ENCODE peak calls at places on chromosomes 3 and 15, in ten cellular contexts. X is tibial nerve; E is Peyer's patch; S is heart right ventricle; F is GM23248; Y is stomach; N is colonic mucosa; K is CD8-positive, alpha-beta T cell; V is K562; C is IMR-90. Q is an unnamed sample.

GRCh38 chr15:68305420-68305871 is 27.9 kb downstream of the FEM1B start:
- DNase-seq in X (no peak), E (no peak), S (no peak), F (no peak), Y (no peak), N (peak), K (no peak), V (no peak), C (no peak), Q (no peak)

GRCh38 chr3:169627073-169627472 is 36.4 kb downstream of the MECOM start:
- DNase-seq in X (no peak), E (no peak), S (no peak), F (no peak), Y (no peak), N (no peak), K (no peak), V (no peak), C (no peak), Q (no peak)

GRCh38 chr3:72060447-72061034 is 275.6 kb upstream of the PROK2 start:
- DNase-seq in X (no peak), E (no peak), S (no peak), F (no peak), Y (no peak), N (no peak), K (no peak), V (no peak), C (no peak), Q (no peak)

GRCh38 chr3:111851511-111851954 is 7.5 kb upstream of the PHLDB2 start:
- DNase-seq in X (no peak), E (no peak), S (no peak), F (peak), Y (no peak), N (no peak), K (no peak), V (no peak), C (peak), Q (no peak)

GRCh38 chr3:162764672-162765071 is 1268.1 kb downstream of the OTOL1 start:
- DNase-seq in X (no peak), E (no peak), S (no peak), F (peak), Y (no peak), N (no peak), K (no peak), V (no peak), C (no peak), Q (no peak)

GRCh38 chr15:78315686-78316085 is 16.3 kb upstream of the SKIC8 start:
- DNase-seq in X (no peak), E (no peak), S (no peak), F (no peak), Y (no peak), N (peak), K (no peak), V (peak), C (no peak), Q (no peak)

GRCh38 chr3:14210843-14211594 is 32.4 kb downstream of the LSM3 start:
- DNase-seq in X (no peak), E (no peak), S (no peak), F (peak), Y (no peak), N (no peak), K (no peak), V (no peak), C (peak), Q (no peak)

GRCh38 chr15:90463381-90463780 is 66.3 kb upstream of the CRTC3 start:
- DNase-seq in X (no peak), E (no peak), S (peak), F (peak), Y (no peak), N (no peak), K (no peak), V (no peak), C (peak), Q (no peak)

GRCh38 chr3:73056365-73057150 is 4.9 kb upstream of the EBLN2 start:
- DNase-seq in X (no peak), E (no peak), S (no peak), F (peak), Y (no peak), N (no peak), K (no peak), V (no peak), C (peak), Q (no peak)

GRCh38 chr3:183369117-183369516 is 59.3 kb downstream of the MCF2L2 start:
- DNase-seq in X (no peak), E (no peak), S (no peak), F (no peak), Y (no peak), N (no peak), K (no peak), V (no peak), C (no peak), Q (no peak)

GRCh38 chr15:55990516-55990915 is 2.9 kb downstream of the NEDD4 start:
- DNase-seq in X (no peak), E (no peak), S (no peak), F (no peak), Y (no peak), N (no peak), K (no peak), V (no peak), C (no peak), Q (no peak)

GRCh38 chr3:171088984-171089754 is 62.6 kb upstream of the SLC2A2 start:
- DNase-seq in X (no peak), E (no peak), S (no peak), F (peak), Y (no peak), N (no peak), K (no peak), V (no peak), C (peak), Q (no peak)

GRCh38 chr3:160553829-160554228 is 11.5 kb downstream of the KPNA4 start:
- DNase-seq in X (no peak), E (no peak), S (no peak), F (no peak), Y (no peak), N (no peak), K (no peak), V (no peak), C (no peak), Q (no peak)

GRCh38 chr3:9204253-9205005 is 45.0 kb downstream of the SRGAP3 start:
- DNase-seq in X (no peak), E (no peak), S (no peak), F (no peak), Y (no peak), N (no peak), K (no peak), V (no peak), C (no peak), Q (no peak)

GRCh38 chr3:30970183-30970582 is 75.7 kb upstream of the GADL1 start:
- DNase-seq in X (no peak), E (no peak), S (no peak), F (peak), Y (no peak), N (no peak), K (no peak), V (no peak), C (no peak), Q (no peak)

GRCh38 chr3:46113608-46114007 is 86.3 kb upstream of the XCR1 start:
- DNase-seq in X (no peak), E (no peak), S (no peak), F (no peak), Y (no peak), N (no peak), K (no peak), V (no peak), C (no peak), Q (no peak)

GRCh38 chr3:186722457-186722856 is 5.3 kb downstream of the KNG1 start:
- DNase-seq in X (no peak), E (peak), S (no peak), F (peak), Y (no peak), N (peak), K (no peak), V (no peak), C (no peak), Q (no peak)

GRCh38 chr3:187773963-187774789 is 28.9 kb upstream of the BCL6 start:
- DNase-seq in X (no peak), E (no peak), S (peak), F (no peak), Y (no peak), N (no peak), K (no peak), V (no peak), C (no peak), Q (no peak)

GRCh38 chr3:47250309-47251060 is 32.1 kb downstream of the KIF9 start:
- DNase-seq in X (peak), E (no peak), S (peak), F (peak), Y (peak), N (peak), K (no peak), V (peak), C (peak), Q (peak)

GRCh38 chr3:3802021-3802420 is 2.8 kb downstream of the LRRN1 start:
- DNase-seq in X (no peak), E (no peak), S (no peak), F (no peak), Y (no peak), N (no peak), K (no peak), V (no peak), C (no peak), Q (peak)

GRCh38 chr15:71607383-71607782 is 203.0 kb upstream of the NR2E3 start:
- DNase-seq in X (no peak), E (no peak), S (no peak), F (no peak), Y (no peak), N (no peak), K (no peak), V (no peak), C (no peak), Q (no peak)

GRCh38 chr15:59360896-59361295 is 11.8 kb downstream of the MYO1E start:
- DNase-seq in X (no peak), E (no peak), S (no peak), F (no peak), Y (no peak), N (no peak), K (no peak), V (no peak), C (no peak), Q (no peak)

GRCh38 chr3:131535131-131535530 is 32.4 kb upstream of the MRPL3 start:
- DNase-seq in X (no peak), E (no peak), S (no peak), F (peak), Y (no peak), N (no peak), K (no peak), V (no peak), C (peak), Q (no peak)

GRCh38 chr3:44468572-44469520 is 8.6 kb downstream of the ZNF445 start:
- DNase-seq in X (no peak), E (no peak), S (no peak), F (peak), Y (no peak), N (no peak), K (no peak), V (peak), C (peak), Q (no peak)

GRCh38 chr3:59549972-59550371 is 500.1 kb upstream of the CFAP20DC start:
- DNase-seq in X (no peak), E (no peak), S (no peak), F (no peak), Y (no peak), N (no peak), K (no peak), V (no peak), C (no peak), Q (no peak)

GRCh38 chr3:109338322-109338721 is 976 bp upstream of the DPPA4 start:
- DNase-seq in X (no peak), E (no peak), S (no peak), F (no peak), Y (no peak), N (no peak), K (no peak), V (no peak), C (no peak), Q (no peak)

GRCh38 chr3:109337393-109337792 is at the start of gene DPPA4:
- DNase-seq in X (no peak), E (no peak), S (no peak), F (no peak), Y (no peak), N (no peak), K (no peak), V (no peak), C (no peak), Q (no peak)

GRCh38 chr3:109331692-109332091 is 5.7 kb downstream of the DPPA4 start:
- DNase-seq in X (no peak), E (no peak), S (no peak), F (no peak), Y (no peak), N (no peak), K (no peak), V (no peak), C (no peak), Q (no peak)

GRCh38 chr3:109336272-109336957 is 931 bp downstream of the DPPA4 start:
- DNase-seq in X (no peak), E (no peak), S (no peak), F (peak), Y (no peak), N (no peak), K (no peak), V (no peak), C (peak), Q (no peak)

GRCh38 chr3:109334572-109334971 is 2.8 kb downstream of the DPPA4 start:
- DNase-seq in X (no peak), E (no peak), S (no peak), F (no peak), Y (no peak), N (no peak), K (no peak), V (no peak), C (no peak), Q (no peak)
- H3K27ac ChIP-seq in X (no peak), E (no peak), S (no peak), F (no peak), Y (no peak), N (no peak), K (no peak), V (no peak), C (no peak), Q (no peak)

GRCh38 chr3:107966261-107966660 is 124.6 kb downstream of the CD47 start:
- DNase-seq in X (no peak), E (no peak), S (no peak), F (no peak), Y (no peak), N (no peak), K (no peak), V (no peak), C (no peak), Q (no peak)
- H3K27ac ChIP-seq in X (no peak), E (no peak), S (no peak), F (no peak), Y (no peak), N (no peak), K (no peak), V (no peak), C (no peak), Q (no peak)

DNA sequence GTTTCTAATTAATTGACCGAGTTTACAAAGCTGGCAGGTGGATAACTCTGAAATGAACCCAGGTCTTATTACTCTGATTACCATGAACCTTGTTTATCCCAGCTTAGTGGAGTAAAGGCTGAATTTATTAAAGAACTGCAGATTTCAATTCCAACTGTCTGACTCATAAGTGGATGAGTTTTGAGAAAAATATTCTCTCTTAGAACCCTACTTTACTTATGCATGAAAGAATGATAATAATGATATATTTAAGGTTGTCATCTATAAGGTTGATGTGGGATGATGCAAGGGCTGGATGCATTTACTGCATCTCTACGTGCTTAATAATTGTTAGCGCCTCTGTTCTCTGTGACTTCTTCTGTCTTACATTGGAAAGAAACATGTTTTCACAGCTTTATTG is 771.4 kb upstream of the ARRDC4 start:
- DNase-seq in X (no peak), E (no peak), S (no peak), F (no peak), Y (no peak), N (no peak), K (no peak), V (no peak), C (no peak), Q (no peak)
- H3K27ac ChIP-seq in X (no peak), E (no peak), S (no peak), F (no peak), Y (no peak), N (no peak), K (no peak), V (no peak), C (no peak), Q (no peak)

DNA sequence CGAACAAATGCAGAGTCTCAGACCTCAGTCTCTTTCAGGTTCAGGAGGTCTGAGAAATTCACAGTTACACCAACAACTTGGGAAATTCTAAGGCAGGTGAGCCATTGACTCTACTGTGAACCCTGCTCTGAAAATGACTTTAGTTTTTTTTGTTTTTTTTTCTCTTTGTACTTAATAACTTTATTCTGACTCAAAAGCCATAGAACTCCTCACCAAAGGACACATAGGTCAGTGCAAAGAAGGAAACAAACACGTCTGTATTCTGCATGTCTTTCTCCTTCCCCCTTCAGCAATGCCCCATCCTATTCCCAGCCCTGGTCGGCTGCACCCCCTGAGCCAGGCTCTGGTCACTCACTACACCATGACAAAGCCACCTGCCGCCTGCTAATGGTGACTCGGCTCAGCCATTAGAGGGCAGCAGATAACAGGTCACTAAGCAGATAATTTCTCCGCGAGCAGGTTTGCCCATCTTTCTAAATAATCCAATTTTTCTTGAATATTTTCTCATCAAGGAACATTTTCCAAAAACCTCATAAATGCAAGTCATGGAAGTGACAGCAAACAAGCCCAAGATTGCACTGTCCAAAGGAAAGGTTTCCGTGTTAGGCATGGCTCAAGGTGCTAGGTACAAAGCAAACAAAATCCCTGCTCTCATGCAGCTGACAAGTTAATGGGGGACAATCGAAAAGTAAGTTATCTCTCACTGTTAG is 37.7 kb downstream of the TM4SF4 start:
- DNase-seq in X (peak), E (peak), S (peak), F (peak), Y (peak), N (peak), K (no peak), V (peak), C (peak), Q (peak)
- H3K27ac ChIP-seq in X (no peak), E (no peak), S (no peak), F (no peak), Y (no peak), N (no peak), K (no peak), V (no peak), C (no peak), Q (no peak)

GRCh38 chr3:25181096-25181495 is 247.0 kb upstream of the RARB start:
- DNase-seq in X (no peak), E (no peak), S (no peak), F (no peak), Y (no peak), N (no peak), K (no peak), V (no peak), C (no peak), Q (no peak)

GRCh38 chr3:25182794-25183193 is 245.3 kb upstream of the RARB start:
- DNase-seq in X (no peak), E (no peak), S (no peak), F (no peak), Y (no peak), N (no peak), K (no peak), V (no peak), C (no peak), Q (no peak)

GRCh38 chr3:25174251-25174650 is 253.8 kb upstream of the RARB start:
- DNase-seq in X (no peak), E (no peak), S (no peak), F (no peak), Y (no peak), N (no peak), K (no peak), V (no peak), C (no peak), Q (no peak)

GRCh38 chr3:25176999-25177398 is 251.1 kb upstream of the RARB start:
- DNase-seq in X (no peak), E (no peak), S (no peak), F (no peak), Y (no peak), N (no peak), K (no peak), V (no peak), C (no peak), Q (no peak)

GRCh38 chr3:25178627-25179026 is 249.4 kb upstream of the RARB start:
- DNase-seq in X (no peak), E (no peak), S (no peak), F (no peak), Y (no peak), N (no peak), K (no peak), V (no peak), C (no peak), Q (no peak)
- H3K27ac ChIP-seq in X (no peak), E (no peak), S (no peak), F (no peak), Y (no peak), N (no peak), K (no peak), V (no peak), C (no peak), Q (no peak)